ENCODE peak calls at places on chromosomes 2 and 18, in nine cellular contexts. R, C, J, Y, O, U, V, F and G are unnamed samples.

GRCh38 chr2:127080941-127081769 is 25.8 kb downstream of the BIN1 start:
- DNase-seq in O (no peak), U (no peak), R (no peak), J (peak), C (no peak), F (no peak), Y (no peak), V (peak), G (no peak)

GRCh38 chr2:45494978-45495293 is 116.1 kb downstream of the SRBD1 start:
- DNase-seq in V (no peak), Y (no peak), O (no peak), R (no peak), U (no peak), J (no peak), F (no peak), C (no peak), G (no peak)

GRCh38 chr2:171723724-171724683 is 36.7 kb downstream of the DYNC1I2 start:
- DNase-seq in R (no peak), F (no peak), J (no peak), U (no peak), O (no peak), Y (no peak), C (no peak), V (no peak), G (no peak)

GRCh38 chr2:18117592-18117991 is 239.1 kb downstream of the KCNS3 start:
- DNase-seq in F (no peak), V (peak), C (no peak), Y (no peak), O (no peak), U (no peak), R (no peak), J (peak), G (peak)

GRCh38 chr2:156331572-156332451 is 709 bp downstream of the NR4A2 start:
- DNase-seq in R (no peak), Y (no peak), U (peak), J (peak), V (peak), C (peak), F (no peak), O (peak), G (peak)

GRCh38 chr18:56632070-56633022 is 6.0 kb downstream of the TXNL1 start:
- DNase-seq in Y (no peak), U (no peak), V (no peak), C (no peak), F (no peak), J (no peak), O (no peak), R (no peak), G (no peak)

GRCh38 chr2:153477096-153477555 is 1.4 kb downstream of the RPRM start:
- DNase-seq in J (no peak), U (peak), R (no peak), F (no peak), V (no peak), Y (no peak), C (no peak), O (no peak), G (peak)

GRCh38 chr2:227106845-227107759 is 56.9 kb downstream of the COL4A4 start:
- DNase-seq in V (no peak), O (peak), J (peak), R (peak), C (no peak), F (peak), Y (no peak), U (no peak), G (peak)

GRCh38 chr18:35376393-35376741 is 770 bp downstream of the ZNF396 start:
- DNase-seq in J (peak), O (no peak), V (peak), U (peak), C (no peak), F (peak), Y (no peak), R (no peak), G (peak)

GRCh38 chr2:37878536-37878935 is 46.6 kb upstream of the RMDN2 start:
- DNase-seq in O (no peak), Y (no peak), U (no peak), J (no peak), C (no peak), R (no peak), V (no peak), F (no peak), G (no peak)

GRCh38 chr2:204665244-204665643 is 120.0 kb downstream of the PARD3B start:
- DNase-seq in V (no peak), Y (no peak), U (no peak), F (no peak), C (no peak), R (no peak), O (peak), J (no peak), G (no peak)

GRCh38 chr2:22486343-22486742 is 898.6 kb upstream of the KLHL29 start:
- DNase-seq in U (no peak), R (no peak), O (no peak), J (no peak), C (no peak), Y (no peak), V (no peak), F (no peak), G (no peak)

GRCh38 chr2:63788070-63788469 is 53.6 kb upstream of the UGP2 start:
- DNase-seq in O (no peak), Y (no peak), R (peak), V (no peak), J (no peak), C (no peak), U (no peak), F (no peak), G (no peak)

GRCh38 chr2:216803803-216804202 is 56.1 kb downstream of the TNP1 start:
- DNase-seq in V (no peak), O (no peak), R (no peak), U (no peak), F (no peak), J (no peak), Y (no peak), C (no peak), G (no peak)

GRCh38 chr2:67289921-67290371 is 107.2 kb upstream of the ETAA1 start:
- DNase-seq in F (no peak), U (no peak), O (no peak), Y (no peak), J (no peak), V (no peak), C (no peak), R (no peak), G (no peak)

GRCh38 chr2:173187911-173188788 is 112.5 kb downstream of the MAP3K20 start:
- DNase-seq in O (no peak), C (no peak), V (no peak), F (no peak), Y (no peak), U (no peak), J (no peak), R (no peak), G (no peak)

GRCh38 chr2:41127351-41127750 is 675.5 kb upstream of the SLC8A1 start:
- DNase-seq in J (no peak), O (no peak), V (no peak), U (no peak), R (no peak), Y (no peak), C (no peak), F (no peak), G (no peak)

GRCh38 chr18:45670281-45670962 is 53.6 kb upstream of the SLC14A1 start:
- DNase-seq in C (no peak), F (no peak), R (no peak), O (no peak), Y (no peak), J (peak), U (no peak), V (no peak), G (no peak)

GRCh38 chr2:181844551-181845290 is 46.8 kb upstream of the ITPRID2 start:
- DNase-seq in Y (no peak), O (no peak), J (no peak), V (no peak), U (no peak), R (no peak), C (no peak), F (no peak), G (no peak)

GRCh38 chr2:1538663-1539062 is 125.4 kb downstream of the TPO start:
- DNase-seq in Y (no peak), F (no peak), V (no peak), R (no peak), O (peak), J (peak), C (no peak), U (no peak), G (peak)

GRCh38 chr2:226609361-226609760 is 190.3 kb downstream of the IRS1 start:
- DNase-seq in U (no peak), O (no peak), C (no peak), J (peak), F (no peak), R (peak), V (no peak), Y (no peak), G (no peak)

GRCh38 chr2:28391564-28392296 is 928 bp upstream of the FOSL2 start:
- DNase-seq in Y (no peak), F (peak), U (peak), J (peak), C (no peak), V (peak), O (peak), R (peak), G (peak)

GRCh38 chr2:16123881-16124780 is 183.8 kb downstream of the MYCN start:
- DNase-seq in Y (no peak), C (no peak), J (no peak), O (no peak), F (no peak), U (no peak), V (no peak), R (no peak), G (no peak)

GRCh38 chr2:238635637-238636036 is 208.9 kb downstream of the ASB1 start:
- DNase-seq in V (no peak), J (no peak), O (no peak), U (no peak), Y (no peak), C (no peak), F (no peak), R (no peak), G (no peak)

GRCh38 chr2:42031783-42032620 is 15.8 kb upstream of the PKDCC start:
- DNase-seq in U (no peak), R (no peak), V (no peak), O (no peak), C (no peak), F (no peak), Y (no peak), J (no peak), G (no peak)

DNA sequence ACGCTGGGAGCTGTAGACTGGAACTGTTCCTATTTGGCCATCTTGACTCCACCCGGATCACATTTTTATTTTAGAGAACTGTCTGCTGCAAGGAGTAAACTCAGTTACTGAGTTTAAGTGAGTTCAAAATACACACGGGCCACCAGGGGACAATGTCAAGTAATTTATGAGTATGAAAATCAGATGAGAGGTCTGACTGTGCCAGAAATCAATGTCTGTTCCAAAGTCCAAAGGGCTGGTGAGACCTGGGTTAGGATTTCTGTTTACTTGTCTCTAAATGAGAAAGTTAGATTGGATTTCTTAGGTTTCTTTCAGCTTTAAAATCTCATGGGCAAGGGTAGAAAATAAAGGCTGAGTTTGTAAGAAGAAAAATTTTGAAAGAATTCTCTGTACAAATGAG is 465.8 kb upstream of the MEIS1 start:
- DNase-seq in C (no peak), R (no peak), Y (no peak), J (no peak), V (no peak), O (no peak), U (no peak), F (no peak), G (no peak)
- TF ChIP-seq CTCF in C (no peak), R (no peak), Y (no peak), J (no peak), V (no peak), O (no peak), U (no peak), F (no peak), G (no peak)

GRCh38 chr2:218877891-218878290 is 2.8 kb upstream of the WNT10A start:
- DNase-seq in C (peak), V (no peak), U (no peak), R (no peak), Y (no peak), O (no peak), F (no peak), J (no peak), G (no peak)

GRCh38 chr2:218875692-218876246 is 4.9 kb upstream of the WNT10A start:
- DNase-seq in R (no peak), F (no peak), C (no peak), J (no peak), V (no peak), O (no peak), U (no peak), Y (no peak), G (no peak)

GRCh38 chr2:218878486-218878885 is 2.2 kb upstream of the WNT10A start:
- DNase-seq in C (peak), Y (no peak), J (no peak), O (no peak), R (no peak), U (no peak), V (no peak), F (no peak), G (no peak)

GRCh38 chr2:218876562-218877219 is 4.0 kb upstream of the WNT10A start:
- DNase-seq in R (no peak), J (peak), Y (peak), U (no peak), F (peak), O (peak), C (peak), V (no peak), G (peak)

GRCh38 chr2:218877331-218877730 is 3.3 kb upstream of the WNT10A start:
- DNase-seq in U (no peak), F (no peak), R (no peak), J (no peak), Y (no peak), O (no peak), C (peak), V (no peak), G (no peak)
- TF ChIP-seq CTCF in U (no peak), F (no peak), R (no peak), J (no peak), Y (peak), O (no peak), C (no peak), V (no peak), G (no peak)

GRCh38 chr2:219638217-219638947 is 11.0 kb downstream of the SLC4A3 start:
- DNase-seq in Y (no peak), U (peak), R (no peak), F (no peak), J (no peak), V (no peak), C (no peak), O (no peak), G (no peak)
- TF ChIP-seq CTCF in Y (no peak), U (no peak), R (peak), F (no peak), J (no peak), V (no peak), C (peak), O (no peak), G (no peak)

DNA sequence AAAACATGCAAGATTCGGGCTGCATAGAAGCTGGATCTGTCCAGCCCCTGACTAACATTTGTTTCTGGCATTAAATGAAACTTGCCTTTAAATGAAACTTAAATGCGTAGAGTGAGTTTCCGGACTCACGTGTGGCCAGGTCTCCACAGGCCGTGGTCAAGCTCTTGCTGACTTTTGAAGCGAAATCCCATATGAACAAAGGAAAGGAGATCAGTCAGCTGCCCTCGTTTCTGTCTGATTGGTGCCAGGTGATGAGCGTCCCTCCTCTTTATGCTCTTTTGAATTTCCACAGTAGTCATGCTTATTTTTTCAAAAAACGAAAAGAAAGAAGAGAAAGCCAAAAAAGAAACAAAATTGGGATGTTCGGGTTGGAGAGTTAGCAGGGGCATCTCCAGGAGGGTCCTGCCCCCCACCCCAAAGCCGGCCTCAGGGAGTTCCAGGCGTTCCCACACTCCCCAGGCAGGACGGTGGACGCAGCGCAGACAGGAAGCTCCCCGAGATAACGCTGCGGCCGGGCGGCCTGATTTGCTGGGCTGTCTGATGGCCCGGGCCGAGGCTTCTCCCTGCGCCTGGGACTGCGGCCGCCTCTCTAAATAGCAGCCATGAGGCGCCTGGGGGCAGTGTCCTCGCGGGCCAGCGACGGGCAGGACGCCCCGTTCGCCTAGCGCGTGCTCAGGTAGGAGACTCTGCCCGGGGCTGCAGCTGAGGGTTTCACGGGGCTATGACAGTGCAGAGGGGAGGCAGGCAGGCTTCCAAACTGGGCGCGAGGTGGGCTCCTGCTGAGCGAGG is at the start of gene COLEC11:
- DNase-seq in J (no peak), U (peak), O (no peak), C (peak), R (no peak), F (no peak), Y (no peak), V (no peak), G (peak)
- TF ChIP-seq CTCF in J (no peak), U (peak), O (no peak), C (peak), R (peak), F (peak), Y (no peak), V (peak), G (no peak)

GRCh38 chr2:95351080-95351915 is 51.2 kb upstream of the FAHD2A start:
- DNase-seq in O (no peak), J (no peak), R (no peak), V (no peak), Y (no peak), C (no peak), F (no peak), U (no peak), G (no peak)
- TF ChIP-seq CTCF in O (no peak), J (no peak), R (no peak), V (no peak), Y (no peak), C (no peak), F (no peak), U (no peak), G (no peak)

GRCh38 chr2:117615106-117615505 is 199.4 kb upstream of the DDX18 start:
- DNase-seq in U (no peak), R (no peak), C (no peak), F (no peak), J (no peak), Y (no peak), O (no peak), V (no peak), G (no peak)

GRCh38 chr2:117621330-117621729 is 193.2 kb upstream of the DDX18 start:
- DNase-seq in R (no peak), V (no peak), U (no peak), F (no peak), J (no peak), O (no peak), Y (no peak), C (no peak), G (no peak)

GRCh38 chr2:117613101-117613500 is 201.4 kb upstream of the DDX18 start:
- DNase-seq in J (no peak), O (no peak), C (no peak), U (no peak), Y (no peak), F (no peak), V (no peak), R (no peak), G (no peak)

DNA sequence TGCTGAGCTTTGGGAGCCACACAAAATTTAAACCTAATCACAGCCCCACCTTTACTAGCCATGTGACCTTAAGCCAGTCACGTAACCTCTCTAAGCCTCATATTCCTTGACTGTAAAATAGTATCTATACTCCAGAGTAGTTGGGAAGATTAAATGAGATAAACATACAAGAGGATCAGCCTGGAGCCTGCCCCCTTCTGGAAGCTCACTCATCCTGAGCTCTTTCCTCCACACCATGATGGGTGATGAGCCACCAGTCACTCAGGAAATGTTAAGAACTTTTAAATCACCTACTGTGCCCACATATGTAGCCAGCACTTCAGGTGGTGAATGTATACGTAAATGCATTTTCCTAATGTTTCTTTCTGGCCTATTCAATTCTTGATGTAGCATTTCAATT is 195.9 kb upstream of the DDX18 start:
- DNase-seq in Y (no peak), J (no peak), V (no peak), C (no peak), U (no peak), R (no peak), O (no peak), F (no peak), G (no peak)
- TF ChIP-seq CTCF in Y (no peak), J (no peak), V (no peak), C (no peak), U (no peak), R (no peak), O (no peak), F (no peak), G (no peak)

DNA sequence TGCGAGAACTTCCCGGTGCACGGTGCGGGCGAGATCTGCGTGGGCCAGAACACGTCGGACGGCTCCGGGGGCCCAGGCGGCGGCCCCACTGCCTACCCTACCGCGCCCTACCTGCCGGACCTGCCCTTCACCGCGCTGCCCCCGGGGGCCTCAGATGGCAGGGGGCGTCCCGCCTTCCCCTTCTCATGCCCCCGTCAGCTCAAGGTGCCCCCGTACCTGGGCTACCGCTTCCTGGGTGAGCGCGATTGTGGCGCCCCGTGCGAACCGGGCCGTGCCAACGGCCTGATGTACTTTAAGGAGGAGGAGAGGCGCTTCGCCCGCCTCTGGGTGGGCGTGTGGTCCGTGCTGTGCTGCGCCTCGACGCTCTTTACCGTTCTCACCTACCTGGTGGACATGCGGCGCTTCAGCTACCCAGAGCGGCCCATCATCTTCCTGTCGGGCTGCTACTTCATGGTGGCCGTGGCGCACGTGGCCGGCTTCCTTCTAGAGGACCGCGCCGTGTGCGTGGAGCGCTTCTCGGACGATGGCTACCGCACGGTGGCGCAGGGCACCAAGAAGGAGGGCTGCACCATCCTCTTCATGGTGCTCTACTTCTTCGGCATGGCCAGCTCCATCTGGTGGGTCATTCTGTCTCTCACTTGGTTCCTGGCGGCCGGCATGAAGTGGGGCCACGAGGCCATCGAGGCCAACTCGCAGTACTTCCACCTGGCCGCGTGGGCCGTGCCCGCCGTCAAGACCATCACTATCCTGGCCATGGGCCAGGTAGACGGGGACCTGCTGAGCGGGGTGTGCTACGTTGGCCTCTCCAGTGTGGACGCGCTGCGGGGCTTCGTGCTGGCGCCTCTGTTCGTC is 1.7 kb downstream of the FZD7 start:
- DNase-seq in F (peak), Y (no peak), U (peak), C (no peak), V (peak), O (no peak), R (no peak), J (peak), G (peak)
- TF ChIP-seq CTCF in F (peak), Y (no peak), U (peak), C (peak), V (peak), O (no peak), R (peak), J (no peak), G (peak)